ENCODE peak calls at places on chromosomes 11 and 22, in four cellular contexts. C is dorsolateral prefrontal cortex, A is aorta, Q is heart right ventricle. L is an unnamed sample.

GRCh38 chr11:130427581-130428211 is 713 bp downstream of the ADAMTS8 start:
- DNase-seq in C (peak; percentile 65), A (no peak), Q (no peak), L (no peak)

GRCh38 chr11:15127341-15127740 is 12.6 kb downstream of the INSC start:
- DNase-seq in C (no peak), A (no peak), Q (no peak), L (no peak)

GRCh38 chr11:70153133-70153727 is 49.9 kb upstream of the FADD start:
- DNase-seq in C (no peak), A (no peak), Q (no peak), L (no peak)

GRCh38 chr11:57903441-57904123 is 120.1 kb upstream of the OR9Q1 start:
- DNase-seq in C (peak; percentile 65), A (no peak), Q (peak; percentile 24), L (no peak)

GRCh38 chr11:82406611-82407010 is 327.1 kb downstream of the FAM181B start:
- DNase-seq in C (no peak), A (no peak), Q (no peak), L (peak; percentile 22)

GRCh38 chr11:14499178-14499559 is 442 bp downstream of the COPB1 start:
- DNase-seq in C (no peak), A (peak; percentile 55), Q (no peak), L (no peak)

GRCh38 chr11:58992489-58992888 is 53.2 kb downstream of the GLYATL1 start:
- DNase-seq in C (no peak), A (no peak), Q (no peak), L (no peak)

GRCh38 chr22:37457093-37457893 is 28.9 kb downstream of the MFNG start:
- DNase-seq in C (peak; percentile 71), A (peak; percentile 71), Q (peak; percentile 61), L (no peak)

GRCh38 chr11:96333076-96333744 is 9.8 kb downstream of the MAML2 start:
- DNase-seq in C (no peak), A (no peak), Q (no peak), L (no peak)

GRCh38 chr11:126105748-126106080 is 43.0 kb upstream of the CDON start:
- DNase-seq in C (no peak), A (no peak), Q (no peak), L (no peak)

GRCh38 chr11:103842191-103842590 is 194.2 kb upstream of the DDI1 start:
- DNase-seq in C (peak; percentile 20), A (no peak), Q (no peak), L (no peak)

GRCh38 chr22:44583076-44583760 is 85.2 kb upstream of the RTL6 start:
- DNase-seq in C (no peak), A (peak; percentile 21), Q (no peak), L (no peak)

GRCh38 chr11:114080219-114080618 is 20.7 kb downstream of the ZBTB16 start:
- DNase-seq in C (no peak), A (no peak), Q (no peak), L (no peak)

GRCh38 chr11:57648791-57649735 is 649 bp downstream of the YPEL4 start:
- DNase-seq in C (peak; percentile 54), A (no peak), Q (no peak), L (no peak)

GRCh38 chr11:1202776-1203504 is 19.9 kb upstream of the MUC5B start:
- DNase-seq in C (peak; percentile 44), A (peak; percentile 55), Q (peak; percentile 64), L (peak; percentile 16)

GRCh38 chr22:45966320-45966891 is 10.6 kb downstream of the WNT7B start:
- DNase-seq in C (peak; percentile 13), A (no peak), Q (no peak), L (no peak)

GRCh38 chr11:134542401-134543143 is 130.5 kb upstream of the B3GAT1 start:
- DNase-seq in C (no peak), A (no peak), Q (no peak), L (no peak)

GRCh38 chr11:12269446-12270214 is 107.7 kb upstream of the PARVA start:
- DNase-seq in C (no peak), A (peak; percentile 41), Q (no peak), L (no peak)

GRCh38 chr11:106238704-106239360 is 161.4 kb downstream of the AASDHPPT start:
- DNase-seq in C (no peak), A (no peak), Q (no peak), L (no peak)

GRCh38 chr11:103806130-103806900 is 230.1 kb upstream of the DDI1 start:
- DNase-seq in C (no peak), A (peak; percentile 44), Q (no peak), L (no peak)

GRCh38 chr11:115458877-115459276 is 45.3 kb downstream of the CADM1 start:
- DNase-seq in C (no peak), A (no peak), Q (no peak), L (no peak)

GRCh38 chr11:36333468-36333867 is 37.4 kb downstream of the PRR5L start:
- DNase-seq in C (no peak), A (no peak), Q (no peak), L (no peak)

GRCh38 chr11:6443269-6444003 is 2.6 kb upstream of the HPX start:
- DNase-seq in C (peak; percentile 71), A (peak; percentile 58), Q (peak; percentile 48), L (peak; percentile 38)

GRCh38 chr11:33329705-33330329 is 72.6 kb downstream of the HIPK3 start:
- DNase-seq in C (peak; percentile 63), A (no peak), Q (no peak), L (no peak)

GRCh38 chr11:13487661-13488030 is 8.2 kb downstream of the PTH start:
- DNase-seq in C (no peak), A (no peak), Q (no peak), L (no peak)

GRCh38 chr22:38026130-38027111 is 30.8 kb upstream of the PICK1 start:
- DNase-seq in C (peak; percentile 70), A (no peak), Q (no peak), L (peak; percentile 70)

GRCh38 chr11:102974552-102975280 is 19.2 kb upstream of the MMP13 start:
- DNase-seq in C (no peak), A (no peak), Q (no peak), L (no peak)

GRCh38 chr11:65594991-65595920 is at the start of gene KCNK7:
- DNase-seq in C (no peak), A (no peak), Q (no peak), L (no peak)

GRCh38 chr11:13776134-13776815 is 107.8 kb downstream of the FAR1 start:
- DNase-seq in C (no peak), A (no peak), Q (no peak), L (no peak)

GRCh38 chr11:3857628-3858027 is 2.2 kb downstream of the STIM1 start:
- DNase-seq in C (no peak), A (no peak), Q (no peak), L (no peak)

GRCh38 chr22:47029244-47030001 is 267.0 kb downstream of the TBC1D22A start:
- DNase-seq in C (no peak), A (peak; percentile 38), Q (no peak), L (no peak)

GRCh38 chr22:47030881-47031627 is 268.6 kb downstream of the TBC1D22A start:
- DNase-seq in C (no peak), A (peak; percentile 50), Q (no peak), L (no peak)

GRCh38 chr22:47031628-47031915 is 269.1 kb downstream of the TBC1D22A start:
- DNase-seq in C (no peak), A (peak; percentile 32), Q (no peak), L (no peak)

GRCh38 chr22:47030143-47030641 is 267.7 kb downstream of the TBC1D22A start:
- DNase-seq in C (no peak), A (no peak), Q (no peak), L (no peak)

DNA sequence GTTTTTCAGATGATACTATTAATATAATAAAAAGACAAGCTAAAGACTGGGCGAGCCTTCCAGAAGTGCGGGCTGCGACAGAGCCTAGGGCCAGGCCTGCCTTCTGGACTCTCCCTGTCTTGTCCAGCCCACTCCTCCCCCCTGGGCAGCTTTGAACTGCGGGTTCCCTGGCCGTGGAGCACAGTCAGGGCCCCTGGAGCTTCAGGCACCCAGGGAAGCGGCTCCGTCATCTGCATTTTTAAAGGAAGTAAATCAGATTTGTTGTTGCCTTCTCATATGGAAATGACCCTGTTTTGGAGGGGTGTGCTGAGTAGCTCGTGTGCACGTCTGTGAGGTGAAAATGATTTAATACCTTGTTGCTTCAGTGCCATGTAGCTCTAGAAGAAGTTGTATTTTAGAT is 265.3 kb downstream of the TBC1D22A start:
- DNase-seq in C (no peak), A (no peak), Q (no peak), L (no peak)
- H3K27ac ChIP-seq in C (no peak overlapping the region), A (no peak overlapping the region), Q (no peak overlapping the region), L (no peak overlapping the region)

DNA sequence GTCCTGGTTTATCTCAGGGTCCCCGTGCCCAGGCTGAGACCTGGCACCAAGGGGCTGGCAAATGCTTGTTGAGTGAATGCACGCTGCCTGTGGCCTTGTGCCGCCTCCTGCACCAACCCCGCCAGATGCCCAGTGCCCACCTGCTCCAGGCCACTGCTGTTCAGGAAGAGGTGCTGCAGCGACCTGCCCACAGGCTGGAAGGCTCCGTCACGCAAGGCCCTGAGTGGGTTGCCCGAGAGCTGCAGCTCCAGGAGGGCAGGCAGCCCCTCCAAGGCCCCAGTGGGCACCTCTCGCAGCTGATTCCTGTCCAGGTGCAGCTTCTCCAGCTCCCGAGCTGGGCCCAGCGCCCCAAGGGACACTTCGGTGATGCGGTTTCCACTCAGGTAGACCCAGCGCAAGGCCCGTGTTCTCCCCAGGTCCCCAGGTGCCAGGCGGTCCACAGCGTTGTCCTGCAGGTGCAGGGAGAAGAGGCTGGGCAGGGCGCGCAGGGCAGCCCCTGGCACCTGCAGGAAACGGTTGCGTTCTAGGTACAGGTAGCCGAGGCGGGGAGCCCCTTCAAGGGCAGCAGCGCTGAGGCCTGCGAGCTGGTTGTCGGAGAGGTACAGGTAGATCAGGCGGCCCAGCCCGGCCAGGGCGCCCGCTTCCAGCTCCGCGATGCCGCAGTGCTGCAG is 3.6 kb downstream of the CHADL start:
- DNase-seq in C (no peak), A (no peak), Q (no peak), L (no peak)
- H3K27ac ChIP-seq in C (peak overlapping the region; percentile 99), A (no peak overlapping the region), Q (peak overlapping the region; percentile 64), L (peak overlapping the region; percentile 100)

DNA sequence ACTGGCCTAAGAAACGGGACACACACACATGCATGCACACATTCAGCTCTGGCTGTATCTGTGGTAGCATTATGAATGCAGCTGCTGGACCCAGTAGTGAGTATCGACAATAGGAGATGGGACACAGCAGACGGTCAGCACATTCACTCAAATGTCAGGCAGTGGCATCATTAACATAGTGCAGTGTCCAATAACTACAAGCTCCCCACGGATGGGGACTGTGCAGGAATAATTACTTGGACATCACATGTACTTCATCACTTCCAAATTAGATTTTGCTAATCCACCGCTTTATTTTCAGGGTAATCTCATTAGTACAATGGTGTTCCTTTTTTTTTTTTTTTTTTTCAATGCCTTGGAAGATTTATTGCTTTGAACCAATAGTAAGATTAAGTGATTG is 109.5 kb downstream of the FANCF start:
- DNase-seq in C (no peak), A (no peak), Q (no peak), L (no peak)
- H3K27ac ChIP-seq in C (no peak overlapping the region), A (no peak overlapping the region), Q (no peak overlapping the region), L (no peak overlapping the region)

GRCh38 chr11:112316971-112317370 is 56.3 kb upstream of the PLET1 start:
- DNase-seq in C (no peak), A (no peak), Q (no peak), L (no peak)

GRCh38 chr11:112318661-112319060 is 58.0 kb upstream of the PLET1 start:
- DNase-seq in C (no peak), A (no peak), Q (no peak), L (no peak)

GRCh38 chr11:112315057-112315720 is 54.5 kb upstream of the PLET1 start:
- DNase-seq in C (peak; percentile 37), A (no peak), Q (no peak), L (no peak)

GRCh38 chr11:112318193-112318592 is 57.5 kb upstream of the PLET1 start:
- DNase-seq in C (no peak), A (no peak), Q (no peak), L (no peak)

GRCh38 chr11:112315861-112316739 is 55.4 kb upstream of the PLET1 start:
- DNase-seq in C (no peak), A (no peak), Q (no peak), L (no peak)
- H3K27ac ChIP-seq in C (no peak overlapping the region), A (no peak overlapping the region), Q (peak overlapping the region; percentile 30), L (no peak overlapping the region)

GRCh38 chr22:24983151-24983550 is 30.6 kb downstream of the KIAA1671 start:
- DNase-seq in C (no peak), A (no peak), Q (no peak), L (no peak)
- H3K27ac ChIP-seq in C (peak overlapping the region; percentile 12), A (no peak overlapping the region), Q (peak overlapping the region; percentile 79), L (no peak overlapping the region)